ENCODE peak calls at places on chromosomes 3 and 15, in five cellular contexts. X is NCI-H1105 treated with DMSO at 0.1 percent for 48 hours, J is HFFc6, M is Caki2, Y is gastrocnemius medialis. U is an unnamed sample.

GRCh38 chr3:123658118-123658859 is 73.4 kb upstream of the HACD2 start:
- DNase-seq in M (no peak), Y (peak), J (peak), X (no peak), U (peak)

GRCh38 chr15:69979269-69979668 is 118.4 kb downstream of the TLE3 start:
- DNase-seq in M (peak), J (no peak), X (no peak), Y (no peak), U (no peak)

GRCh38 chr15:48855501-48856440 is 22.2 kb upstream of the EID1 start:
- DNase-seq in Y (no peak), J (peak), X (peak), M (peak), U (no peak)

GRCh38 chr3:10015476-10015904 is 10.7 kb upstream of the FANCD2 start:
- DNase-seq in Y (peak), X (no peak), M (peak), J (peak), U (peak)

GRCh38 chr3:100781311-100781710 is 72.0 kb downstream of the TFG start:
- DNase-seq in M (no peak), Y (no peak), J (peak), X (no peak), U (no peak)

GRCh38 chr15:55737373-55737772 is 5.6 kb downstream of the PRTG start:
- DNase-seq in J (no peak), X (no peak), M (peak), Y (no peak), U (no peak)

GRCh38 chr3:43105597-43106292 is at the start of gene POMGNT2:
- DNase-seq in M (peak), Y (peak), J (peak), X (peak), U (peak)

GRCh38 chr3:99641984-99642383 is 3.6 kb downstream of the COL8A1 start:
- DNase-seq in X (no peak), M (no peak), J (no peak), Y (no peak), U (no peak)

GRCh38 chr3:126209741-126210140 is 29.4 kb upstream of the ALDH1L1 start:
- DNase-seq in Y (no peak), M (no peak), J (no peak), X (no peak), U (no peak)

GRCh38 chr3:172648736-172649135 is 62.1 kb downstream of the NCEH1 start:
- DNase-seq in X (no peak), J (no peak), Y (no peak), M (no peak), U (no peak)

GRCh38 chr3:137460944-137461343 is 303.2 kb upstream of the SOX14 start:
- DNase-seq in J (no peak), X (peak), Y (no peak), M (no peak), U (no peak)

GRCh38 chr15:56835598-56836275 is 82.7 kb upstream of the TCF12 start:
- DNase-seq in X (peak), M (no peak), Y (no peak), J (peak), U (no peak)

GRCh38 chr3:72665701-72666443 is 182.4 kb downstream of the SHQ1 start:
- DNase-seq in X (no peak), M (peak), J (peak), Y (no peak), U (no peak)

GRCh38 chr3:187987162-187987561 is 166.8 kb upstream of the LPP start:
- DNase-seq in J (no peak), Y (no peak), X (no peak), M (no peak), U (no peak)

GRCh38 chr3:148882288-148882687 is 17.2 kb downstream of the CPA3 start:
- DNase-seq in Y (no peak), J (no peak), M (no peak), X (peak), U (no peak)

GRCh38 chr3:138359137-138359536 is 10.8 kb downstream of the MRAS start:
- DNase-seq in X (no peak), J (no peak), Y (no peak), M (no peak), U (no peak)

GRCh38 chr3:99825239-99825638 is 7.6 kb downstream of the CMSS1 start:
- DNase-seq in Y (no peak), J (peak), X (no peak), M (peak), U (no peak)

GRCh38 chr3:37668831-37669610 is 192.7 kb upstream of the CTDSPL start:
- DNase-seq in X (peak), M (no peak), J (no peak), Y (no peak), U (no peak)

GRCh38 chr15:88022711-88023110 is 233.8 kb downstream of the NTRK3 start:
- DNase-seq in X (peak), Y (no peak), J (no peak), M (no peak), U (no peak)

GRCh38 chr3:136792931-136793330 is 26.0 kb upstream of the SLC35G2 start:
- DNase-seq in M (no peak), Y (no peak), J (no peak), X (no peak), U (no peak)

GRCh38 chr3:151584603-151585002 is 123.7 kb upstream of the IGSF10 start:
- DNase-seq in M (no peak), X (no peak), Y (no peak), J (no peak), U (no peak)

GRCh38 chr3:50487181-50487580 is 16.3 kb downstream of the CACNA2D2 start:
- DNase-seq in J (no peak), Y (no peak), X (peak), M (no peak), U (no peak)

GRCh38 chr15:68823561-68823960 is 2.9 kb upstream of the ANP32A start:
- DNase-seq in X (no peak), M (no peak), J (no peak), Y (no peak), U (no peak)

GRCh38 chr3:189799366-189799765 is 168.2 kb downstream of the TP63 start:
- DNase-seq in X (no peak), J (no peak), M (no peak), Y (no peak), U (no peak)

U was measured in tibial artery.